ENCODE peak calls at places on chromosomes 2 and 18, in four cellular contexts. G, P, R and L are unnamed samples.

GRCh38 chr18:51068111-51068510 is 38.1 kb downstream of the SMAD4 start:
- DNase-seq in P (no peak), R (no peak), G (no peak), L (no peak)

GRCh38 chr2:98551316-98551715 is 57.0 kb downstream of the COA5 start:
- DNase-seq in R (peak), G (no peak), P (no peak), L (no peak)

GRCh38 chr2:161208527-161209139 is 48.4 kb downstream of the TANK start:
- DNase-seq in P (no peak), R (no peak), G (peak), L (no peak)

GRCh38 chr2:231604101-231604684 is 11.5 kb downstream of the TEX44 start:
- DNase-seq in R (peak), P (no peak), G (peak), L (no peak)

GRCh38 chr2:176130153-176130916 is 830 bp downstream of the HOXD8 start:
- DNase-seq in P (no peak), R (no peak), G (peak), L (no peak)

GRCh38 chr18:31555971-31556747 is 35.5 kb upstream of the TTR start:
- DNase-seq in P (no peak), R (no peak), G (peak), L (peak)

GRCh38 chr2:43455735-43456642 is 139.8 kb downstream of the THADA start:
- DNase-seq in P (no peak), R (no peak), G (no peak), L (no peak)

GRCh38 chr2:147149589-147150245 is 695.1 kb upstream of the ACVR2A start:
- DNase-seq in P (no peak), R (no peak), G (no peak), L (no peak)

GRCh38 chr18:27604583-27604982 is 419.5 kb upstream of the CHST9 start:
- DNase-seq in G (no peak), R (no peak), P (no peak), L (no peak)

GRCh38 chr18:34385306-34385705 is 160.6 kb upstream of the NOL4 start:
- DNase-seq in R (no peak), P (no peak), G (no peak), L (no peak)

GRCh38 chr2:239396881-239397681 is 3.7 kb downstream of the HDAC4 start:
- DNase-seq in P (no peak), G (no peak), R (no peak), L (no peak)
- TF ChIP-seq CTCF in P (peak), G (no peak), R (no peak), L (no peak)

GRCh38 chr2:22626621-22627020 is 758.4 kb upstream of the KLHL29 start:
- DNase-seq in G (no peak), R (no peak), P (no peak), L (peak)
- TF ChIP-seq CTCF in G (no peak), R (no peak), P (no peak), L (no peak)

GRCh38 chr2:99816908-99817307 is 325.5 kb downstream of the AFF3 start:
- DNase-seq in P (no peak), R (no peak), G (no peak), L (no peak)

GRCh38 chr2:99821572-99822369 is 320.6 kb downstream of the AFF3 start:
- DNase-seq in R (no peak), P (no peak), G (no peak), L (no peak)

GRCh38 chr2:99821039-99821438 is 321.4 kb downstream of the AFF3 start:
- DNase-seq in G (no peak), R (no peak), P (no peak), L (no peak)

GRCh38 chr2:99819766-99820165 is 322.6 kb downstream of the AFF3 start:
- DNase-seq in G (no peak), P (no peak), R (no peak), L (no peak)

GRCh38 chr2:99818842-99819241 is 323.5 kb downstream of the AFF3 start:
- DNase-seq in P (no peak), R (no peak), G (peak), L (no peak)
- TF ChIP-seq CTCF in P (no peak), R (no peak), G (peak), L (no peak)

GRCh38 chr2:38590053-38590452 is 12.7 kb downstream of the HNRNPLL start:
- DNase-seq in R (no peak), P (no peak), G (no peak), L (no peak)
- TF ChIP-seq CTCF in R (no peak), P (no peak), G (peak), L (peak)

GRCh38 chr2:113796592-113797180 is 40.2 kb upstream of the SLC35F5 start:
- DNase-seq in P (no peak), G (no peak), R (no peak), L (no peak)

GRCh38 chr2:113797237-113797636 is 40.8 kb upstream of the SLC35F5 start:
- DNase-seq in G (no peak), R (no peak), P (no peak), L (no peak)

GRCh38 chr2:113795405-113795920 is 39.0 kb upstream of the SLC35F5 start:
- DNase-seq in P (no peak), R (no peak), G (no peak), L (no peak)

GRCh38 chr2:113799375-113799774 is 42.9 kb upstream of the SLC35F5 start:
- DNase-seq in R (no peak), P (no peak), G (no peak), L (no peak)
- TF ChIP-seq CTCF in R (no peak), P (peak), G (peak), L (no peak)